ENCODE peak calls at places on chromosome 21, in seven cellular contexts. One of them, this sample, is unnamed.

GRCh38 chr21:30984897-30985296 is 53.4 kb downstream of the KRTAP19-8 start:
- DNase-seq in ELF-1: no peak
- DNase-seq in T-helper 2 cell: no peak
- DNase-seq in islet precursor cell: no peak
- DNase-seq in K562: no peak
- DNase-seq in activated T-cell treated with anti-CD3 and anti-CD28 coated beads for 1 hour: no peak
- DNase-seq in HTR-8/SVneo: no peak
- DNase-seq in this sample: no peak

GRCh38 chr21:37416914-37417313 is 50.3 kb downstream of the DYRK1A start:
- DNase-seq in activated T-cell treated with anti-CD3 and anti-CD28 coated beads for 1 hour: no peak
- DNase-seq in HTR-8/SVneo: no peak
- DNase-seq in ELF-1: no peak
- DNase-seq in K562: no peak
- DNase-seq in T-helper 2 cell: no peak
- DNase-seq in islet precursor cell: no peak
- DNase-seq in this sample: no peak

GRCh38 chr21:45417256-45417950 is 12.4 kb downstream of the COL18A1 start:
- DNase-seq in T-helper 2 cell: no peak
- DNase-seq in HTR-8/SVneo: no peak
- DNase-seq in ELF-1: no peak
- DNase-seq in K562: no peak
- DNase-seq in activated T-cell treated with anti-CD3 and anti-CD28 coated beads for 1 hour: no peak
- DNase-seq in islet precursor cell: peak
- DNase-seq in this sample: no peak

GRCh38 chr21:42047821-42048613 is 23.1 kb upstream of the UMODL1 start:
- DNase-seq in ELF-1: no peak
- DNase-seq in T-helper 2 cell: no peak
- DNase-seq in K562: no peak
- DNase-seq in HTR-8/SVneo: peak
- DNase-seq in islet precursor cell: no peak
- DNase-seq in activated T-cell treated with anti-CD3 and anti-CD28 coated beads for 1 hour: no peak
- DNase-seq in this sample: no peak

GRCh38 chr21:38291875-38292274 is 35.1 kb downstream of the KCNJ15 start:
- DNase-seq in ELF-1: no peak
- DNase-seq in activated T-cell treated with anti-CD3 and anti-CD28 coated beads for 1 hour: no peak
- DNase-seq in HTR-8/SVneo: no peak
- DNase-seq in T-helper 2 cell: no peak
- DNase-seq in K562: no peak
- DNase-seq in islet precursor cell: no peak
- DNase-seq in this sample: peak

GRCh38 chr21:32611471-32611997 is 643 bp downstream of the CFAP298 start:
- DNase-seq in islet precursor cell: no peak
- DNase-seq in K562: peak
- DNase-seq in T-helper 2 cell: no peak
- DNase-seq in activated T-cell treated with anti-CD3 and anti-CD28 coated beads for 1 hour: no peak
- DNase-seq in ELF-1: peak
- DNase-seq in HTR-8/SVneo: peak
- DNase-seq in this sample: peak

GRCh38 chr21:38804617-38805281 is 980 bp upstream of the ETS2 start:
- DNase-seq in islet precursor cell: peak
- DNase-seq in ELF-1: peak
- DNase-seq in T-helper 2 cell: no peak
- DNase-seq in HTR-8/SVneo: no peak
- DNase-seq in activated T-cell treated with anti-CD3 and anti-CD28 coated beads for 1 hour: peak
- DNase-seq in K562: peak
- DNase-seq in this sample: peak

GRCh38 chr21:31665397-31665796 is 5.9 kb downstream of the SOD1 start:
- DNase-seq in K562: no peak
- DNase-seq in islet precursor cell: peak
- DNase-seq in T-helper 2 cell: no peak
- DNase-seq in HTR-8/SVneo: no peak
- DNase-seq in activated T-cell treated with anti-CD3 and anti-CD28 coated beads for 1 hour: no peak
- DNase-seq in ELF-1: no peak
- DNase-seq in this sample: peak

GRCh38 chr21:36966846-36967657 is 583 bp upstream of the HLCS start:
- DNase-seq in islet precursor cell: no peak
- DNase-seq in HTR-8/SVneo: no peak
- DNase-seq in activated T-cell treated with anti-CD3 and anti-CD28 coated beads for 1 hour: no peak
- DNase-seq in ELF-1: peak
- DNase-seq in T-helper 2 cell: no peak
- DNase-seq in K562: no peak
- DNase-seq in this sample: no peak

GRCh38 chr21:42258150-42258884 is 39.4 kb downstream of the ABCG1 start:
- DNase-seq in T-helper 2 cell: peak
- DNase-seq in islet precursor cell: peak
- DNase-seq in ELF-1: peak
- DNase-seq in K562: peak
- DNase-seq in HTR-8/SVneo: peak
- DNase-seq in activated T-cell treated with anti-CD3 and anti-CD28 coated beads for 1 hour: peak
- DNase-seq in this sample: peak

GRCh38 chr21:31895069-31895851 is 22.4 kb downstream of the HUNK start:
- DNase-seq in activated T-cell treated with anti-CD3 and anti-CD28 coated beads for 1 hour: no peak
- DNase-seq in K562: no peak
- DNase-seq in ELF-1: peak
- DNase-seq in HTR-8/SVneo: no peak
- DNase-seq in islet precursor cell: peak
- DNase-seq in T-helper 2 cell: no peak
- DNase-seq in this sample: no peak

GRCh38 chr21:28770867-28771661 is 221.6 kb downstream of the LTN1 start:
- DNase-seq in ELF-1: no peak
- DNase-seq in islet precursor cell: no peak
- DNase-seq in T-helper 2 cell: no peak
- DNase-seq in HTR-8/SVneo: no peak
- DNase-seq in activated T-cell treated with anti-CD3 and anti-CD28 coated beads for 1 hour: no peak
- DNase-seq in K562: no peak
- DNase-seq in this sample: no peak

GRCh38 chr21:37139154-37139553 is 66.1 kb downstream of the TTC3 start:
- DNase-seq in islet precursor cell: no peak
- DNase-seq in K562: no peak
- DNase-seq in HTR-8/SVneo: no peak
- DNase-seq in T-helper 2 cell: no peak
- DNase-seq in ELF-1: no peak
- DNase-seq in activated T-cell treated with anti-CD3 and anti-CD28 coated beads for 1 hour: no peak
- DNase-seq in this sample: peak

GRCh38 chr21:42646076-42646825 is 7.2 kb upstream of the PDE9A start:
- DNase-seq in K562: no peak
- DNase-seq in T-helper 2 cell: no peak
- DNase-seq in ELF-1: no peak
- DNase-seq in islet precursor cell: no peak
- DNase-seq in activated T-cell treated with anti-CD3 and anti-CD28 coated beads for 1 hour: no peak
- DNase-seq in HTR-8/SVneo: no peak
- DNase-seq in this sample: no peak

GRCh38 chr21:36175771-36176565 is 19.3 kb downstream of the DOP1B start:
- DNase-seq in activated T-cell treated with anti-CD3 and anti-CD28 coated beads for 1 hour: no peak
- DNase-seq in ELF-1: no peak
- DNase-seq in islet precursor cell: no peak
- DNase-seq in T-helper 2 cell: no peak
- DNase-seq in K562: no peak
- DNase-seq in HTR-8/SVneo: no peak
- DNase-seq in this sample: no peak

GRCh38 chr21:30146558-30147282 is 19.9 kb downstream of the CLDN17 start:
- DNase-seq in islet precursor cell: no peak
- DNase-seq in K562: no peak
- DNase-seq in T-helper 2 cell: no peak
- DNase-seq in activated T-cell treated with anti-CD3 and anti-CD28 coated beads for 1 hour: no peak
- DNase-seq in ELF-1: no peak
- DNase-seq in HTR-8/SVneo: no peak
- DNase-seq in this sample: peak

GRCh38 chr21:43866233-43866632 is 1.2 kb downstream of the AGPAT3 start:
- DNase-seq in K562: peak
- DNase-seq in T-helper 2 cell: no peak
- DNase-seq in HTR-8/SVneo: no peak
- DNase-seq in ELF-1: no peak
- DNase-seq in activated T-cell treated with anti-CD3 and anti-CD28 coated beads for 1 hour: no peak
- DNase-seq in islet precursor cell: no peak
- DNase-seq in this sample: peak

GRCh38 chr21:38567577-38568360 is 69.5 kb upstream of the ERG start:
- DNase-seq in activated T-cell treated with anti-CD3 and anti-CD28 coated beads for 1 hour: no peak
- DNase-seq in T-helper 2 cell: no peak
- DNase-seq in HTR-8/SVneo: peak
- DNase-seq in K562: no peak
- DNase-seq in ELF-1: peak
- DNase-seq in islet precursor cell: no peak
- DNase-seq in this sample: peak

GRCh38 chr21:28444131-28444530 is 548.5 kb downstream of the LTN1 start:
- DNase-seq in activated T-cell treated with anti-CD3 and anti-CD28 coated beads for 1 hour: no peak
- DNase-seq in islet precursor cell: no peak
- DNase-seq in ELF-1: no peak
- DNase-seq in HTR-8/SVneo: no peak
- DNase-seq in T-helper 2 cell: no peak
- DNase-seq in K562: no peak
- DNase-seq in this sample: no peak

GRCh38 chr21:32406405-32406804 is 6.1 kb upstream of the EVA1C start:
- DNase-seq in K562: no peak
- DNase-seq in islet precursor cell: peak
- DNase-seq in activated T-cell treated with anti-CD3 and anti-CD28 coated beads for 1 hour: no peak
- DNase-seq in HTR-8/SVneo: no peak
- DNase-seq in T-helper 2 cell: no peak
- DNase-seq in ELF-1: no peak
- DNase-seq in this sample: no peak

GRCh38 chr21:33655591-33656221 is 13.4 kb downstream of the ITSN1 start:
- DNase-seq in T-helper 2 cell: no peak
- DNase-seq in ELF-1: peak
- DNase-seq in K562: peak
- DNase-seq in activated T-cell treated with anti-CD3 and anti-CD28 coated beads for 1 hour: no peak
- DNase-seq in HTR-8/SVneo: peak
- DNase-seq in islet precursor cell: peak
- DNase-seq in this sample: peak

GRCh38 chr21:38376235-38376634 is 119.4 kb downstream of the KCNJ15 start:
- DNase-seq in ELF-1: no peak
- DNase-seq in islet precursor cell: no peak
- DNase-seq in T-helper 2 cell: no peak
- DNase-seq in HTR-8/SVneo: no peak
- DNase-seq in K562: no peak
- DNase-seq in activated T-cell treated with anti-CD3 and anti-CD28 coated beads for 1 hour: no peak
- DNase-seq in this sample: no peak

GRCh38 chr21:45276620-45277019 is 11.1 kb downstream of the POFUT2 start:
- DNase-seq in T-helper 2 cell: no peak
- DNase-seq in ELF-1: no peak
- DNase-seq in K562: no peak
- DNase-seq in HTR-8/SVneo: no peak
- DNase-seq in islet precursor cell: peak
- DNase-seq in activated T-cell treated with anti-CD3 and anti-CD28 coated beads for 1 hour: no peak
- DNase-seq in this sample: no peak

GRCh38 chr21:45363921-45364463 is 41.0 kb upstream of the COL18A1 start:
- DNase-seq in islet precursor cell: peak
- DNase-seq in activated T-cell treated with anti-CD3 and anti-CD28 coated beads for 1 hour: no peak
- DNase-seq in K562: peak
- DNase-seq in T-helper 2 cell: no peak
- DNase-seq in ELF-1: peak
- DNase-seq in HTR-8/SVneo: peak
- DNase-seq in this sample: peak

GRCh38 chr21:45611296-45611695 is 32.2 kb upstream of the PCBP3 start:
- DNase-seq in activated T-cell treated with anti-CD3 and anti-CD28 coated beads for 1 hour: no peak
- DNase-seq in ELF-1: no peak
- DNase-seq in K562: no peak
- DNase-seq in HTR-8/SVneo: no peak
- DNase-seq in islet precursor cell: peak
- DNase-seq in T-helper 2 cell: no peak
- DNase-seq in this sample: no peak

GRCh38 chr21:37237764-37238163 is 29.4 kb downstream of the VPS26C start:
- DNase-seq in HTR-8/SVneo: no peak
- DNase-seq in T-helper 2 cell: no peak
- DNase-seq in ELF-1: no peak
- DNase-seq in activated T-cell treated with anti-CD3 and anti-CD28 coated beads for 1 hour: no peak
- DNase-seq in islet precursor cell: no peak
- DNase-seq in K562: no peak
- DNase-seq in this sample: no peak

GRCh38 chr21:36976882-36977651 is 10.6 kb upstream of the HLCS start:
- DNase-seq in HTR-8/SVneo: peak
- DNase-seq in islet precursor cell: peak
- DNase-seq in K562: peak
- DNase-seq in activated T-cell treated with anti-CD3 and anti-CD28 coated beads for 1 hour: no peak
- DNase-seq in ELF-1: peak
- DNase-seq in T-helper 2 cell: no peak
- DNase-seq in this sample: peak

This sample was measured in epithelial cell of esophagus.